ENCODE peak calls at places on chromosomes 2 and 18, in eight cellular contexts. One of them, this sample, is unnamed.

GRCh38 chr18:69127844-69128486 is 272.7 kb upstream of the DOK6 start:
- DNase-seq in transverse colon: no peak
- DNase-seq in cerebellar cortex: no peak
- DNase-seq in ovary: no peak
- DNase-seq in EL: no peak
- DNase-seq in AG04450: no peak
- DNase-seq in fibroblast of the aortic adventitia: peak
- DNase-seq in hypothalamus: no peak
- DNase-seq in this sample: no peak

GRCh38 chr2:86455181-86455580 is 14.0 kb downstream of the KDM3A start:
- DNase-seq in transverse colon: no peak
- DNase-seq in cerebellar cortex: no peak
- DNase-seq in ovary: no peak
- DNase-seq in EL: no peak
- DNase-seq in AG04450: no peak
- DNase-seq in fibroblast of the aortic adventitia: no peak
- DNase-seq in hypothalamus: no peak
- DNase-seq in this sample: no peak

GRCh38 chr2:54652540-54652939 is 70.9 kb upstream of the EML6 start:
- DNase-seq in transverse colon: no peak
- DNase-seq in cerebellar cortex: no peak
- DNase-seq in ovary: no peak
- DNase-seq in EL: peak
- DNase-seq in AG04450: no peak
- DNase-seq in fibroblast of the aortic adventitia: no peak
- DNase-seq in hypothalamus: no peak
- DNase-seq in this sample: no peak

GRCh38 chr2:71460595-71461303 is 7.4 kb downstream of the DYSF start:
- DNase-seq in transverse colon: no peak
- DNase-seq in cerebellar cortex: no peak
- DNase-seq in ovary: no peak
- DNase-seq in EL: peak
- DNase-seq in AG04450: no peak
- DNase-seq in fibroblast of the aortic adventitia: peak
- DNase-seq in hypothalamus: no peak
- DNase-seq in this sample: no peak

GRCh38 chr2:112121682-112122254 is 16.4 kb upstream of the FBLN7 start:
- DNase-seq in transverse colon: no peak
- DNase-seq in cerebellar cortex: peak
- DNase-seq in ovary: no peak
- DNase-seq in EL: peak
- DNase-seq in AG04450: peak
- DNase-seq in fibroblast of the aortic adventitia: peak
- DNase-seq in hypothalamus: peak
- DNase-seq in this sample: no peak

GRCh38 chr2:235135990-235136561 is 184.3 kb downstream of the SH3BP4 start:
- DNase-seq in transverse colon: peak
- DNase-seq in cerebellar cortex: peak
- DNase-seq in ovary: peak
- DNase-seq in EL: peak
- DNase-seq in AG04450: peak
- DNase-seq in fibroblast of the aortic adventitia: peak
- DNase-seq in hypothalamus: peak
- DNase-seq in this sample: peak

GRCh38 chr18:58928401-58928800 is 63.7 kb downstream of the ZNF532 start:
- DNase-seq in transverse colon: no peak
- DNase-seq in cerebellar cortex: no peak
- DNase-seq in ovary: no peak
- DNase-seq in EL: no peak
- DNase-seq in AG04450: no peak
- DNase-seq in fibroblast of the aortic adventitia: no peak
- DNase-seq in hypothalamus: no peak
- DNase-seq in this sample: no peak

GRCh38 chr2:219230201-219230540 is 565 bp downstream of the ANKZF1 start:
- DNase-seq in transverse colon: peak
- DNase-seq in cerebellar cortex: no peak
- DNase-seq in ovary: peak
- DNase-seq in EL: peak
- DNase-seq in AG04450: no peak
- DNase-seq in fibroblast of the aortic adventitia: no peak
- DNase-seq in hypothalamus: no peak
- DNase-seq in this sample: no peak

GRCh38 chr2:240786355-240786841 is 33.6 kb downstream of the KIF1A start:
- DNase-seq in transverse colon: no peak
- DNase-seq in cerebellar cortex: no peak
- DNase-seq in ovary: peak
- DNase-seq in EL: no peak
- DNase-seq in AG04450: no peak
- DNase-seq in fibroblast of the aortic adventitia: no peak
- DNase-seq in hypothalamus: no peak
- DNase-seq in this sample: no peak

GRCh38 chr2:108587621-108588020 is 53.4 kb downstream of the LIMS1 start:
- DNase-seq in transverse colon: no peak
- DNase-seq in cerebellar cortex: no peak
- DNase-seq in ovary: no peak
- DNase-seq in EL: peak
- DNase-seq in AG04450: no peak
- DNase-seq in fibroblast of the aortic adventitia: peak
- DNase-seq in hypothalamus: no peak
- DNase-seq in this sample: no peak

GRCh38 chr2:71806432-71806831 is 341.2 kb downstream of the CYP26B1 start:
- DNase-seq in transverse colon: no peak
- DNase-seq in cerebellar cortex: no peak
- DNase-seq in ovary: no peak
- DNase-seq in EL: no peak
- DNase-seq in AG04450: no peak
- DNase-seq in fibroblast of the aortic adventitia: no peak
- DNase-seq in hypothalamus: no peak
- DNase-seq in this sample: no peak

GRCh38 chr18:9925369-9925768 is 11.6 kb downstream of the VAPA start:
- DNase-seq in transverse colon: no peak
- DNase-seq in cerebellar cortex: no peak
- DNase-seq in ovary: no peak
- DNase-seq in EL: no peak
- DNase-seq in AG04450: no peak
- DNase-seq in fibroblast of the aortic adventitia: peak
- DNase-seq in hypothalamus: no peak
- DNase-seq in this sample: peak

GRCh38 chr2:149595069-149595963 is 7.7 kb upstream of the MMADHC start:
- DNase-seq in transverse colon: no peak
- DNase-seq in cerebellar cortex: peak
- DNase-seq in ovary: no peak
- DNase-seq in EL: peak
- DNase-seq in AG04450: no peak
- DNase-seq in fibroblast of the aortic adventitia: peak
- DNase-seq in hypothalamus: no peak
- DNase-seq in this sample: no peak

GRCh38 chr2:180367831-180368230 is 360.7 kb upstream of the CWC22 start:
- DNase-seq in transverse colon: no peak
- DNase-seq in cerebellar cortex: no peak
- DNase-seq in ovary: no peak
- DNase-seq in EL: no peak
- DNase-seq in AG04450: no peak
- DNase-seq in fibroblast of the aortic adventitia: peak
- DNase-seq in hypothalamus: no peak
- DNase-seq in this sample: peak

GRCh38 chr2:9655441-9656269 is 24.9 kb upstream of the YWHAQ start:
- DNase-seq in transverse colon: no peak
- DNase-seq in cerebellar cortex: no peak
- DNase-seq in ovary: no peak
- DNase-seq in EL: peak
- DNase-seq in AG04450: peak
- DNase-seq in fibroblast of the aortic adventitia: peak
- DNase-seq in hypothalamus: no peak
- DNase-seq in this sample: peak

GRCh38 chr2:25089605-25090424 is 47.9 kb downstream of the EFR3B start:
- DNase-seq in transverse colon: no peak
- DNase-seq in cerebellar cortex: no peak
- DNase-seq in ovary: no peak
- DNase-seq in EL: no peak
- DNase-seq in AG04450: no peak
- DNase-seq in fibroblast of the aortic adventitia: no peak
- DNase-seq in hypothalamus: no peak
- DNase-seq in this sample: no peak

GRCh38 chr2:51424418-51424817 is 392.5 kb upstream of the NRXN1 start:
- DNase-seq in transverse colon: no peak
- DNase-seq in cerebellar cortex: no peak
- DNase-seq in ovary: no peak
- DNase-seq in EL: no peak
- DNase-seq in AG04450: no peak
- DNase-seq in fibroblast of the aortic adventitia: no peak
- DNase-seq in hypothalamus: no peak
- DNase-seq in this sample: no peak

GRCh38 chr2:236219411-236219810 is 44.8 kb downstream of the ASB18 start:
- DNase-seq in transverse colon: no peak
- DNase-seq in cerebellar cortex: no peak
- DNase-seq in ovary: no peak
- DNase-seq in EL: no peak
- DNase-seq in AG04450: no peak
- DNase-seq in fibroblast of the aortic adventitia: no peak
- DNase-seq in hypothalamus: no peak
- DNase-seq in this sample: no peak

GRCh38 chr18:4453712-4454547 is 1.2 kb downstream of the DLGAP1 start:
- DNase-seq in transverse colon: no peak
- DNase-seq in cerebellar cortex: peak
- DNase-seq in ovary: peak
- DNase-seq in EL: no peak
- DNase-seq in AG04450: no peak
- DNase-seq in fibroblast of the aortic adventitia: no peak
- DNase-seq in hypothalamus: no peak
- DNase-seq in this sample: no peak

GRCh38 chr2:8148260-8148880 is 533.5 kb upstream of the ID2 start:
- DNase-seq in transverse colon: peak
- DNase-seq in cerebellar cortex: no peak
- DNase-seq in ovary: no peak
- DNase-seq in EL: peak
- DNase-seq in AG04450: peak
- DNase-seq in fibroblast of the aortic adventitia: peak
- DNase-seq in hypothalamus: no peak
- DNase-seq in this sample: peak

GRCh38 chr2:59301466-59302402 is 1060.6 kb upstream of the FANCL start:
- DNase-seq in transverse colon: peak
- DNase-seq in cerebellar cortex: peak
- DNase-seq in ovary: no peak
- DNase-seq in EL: peak
- DNase-seq in AG04450: peak
- DNase-seq in fibroblast of the aortic adventitia: peak
- DNase-seq in hypothalamus: peak
- DNase-seq in this sample: peak

GRCh38 chr2:203759692-203760365 is 53.4 kb downstream of the CD28 start:
- DNase-seq in transverse colon: no peak
- DNase-seq in cerebellar cortex: no peak
- DNase-seq in ovary: no peak
- DNase-seq in EL: peak
- DNase-seq in AG04450: peak
- DNase-seq in fibroblast of the aortic adventitia: peak
- DNase-seq in hypothalamus: no peak
- DNase-seq in this sample: peak

GRCh38 chr18:10230072-10230471 is 224.4 kb upstream of the APCDD1 start:
- DNase-seq in transverse colon: no peak
- DNase-seq in cerebellar cortex: no peak
- DNase-seq in ovary: no peak
- DNase-seq in EL: peak
- DNase-seq in AG04450: peak
- DNase-seq in fibroblast of the aortic adventitia: peak
- DNase-seq in hypothalamus: no peak
- DNase-seq in this sample: peak

GRCh38 chr2:30234180-30234971 is 3.0 kb downstream of the LBH start:
- DNase-seq in transverse colon: peak
- DNase-seq in cerebellar cortex: no peak
- DNase-seq in ovary: peak
- DNase-seq in EL: peak
- DNase-seq in AG04450: peak
- DNase-seq in fibroblast of the aortic adventitia: peak
- DNase-seq in hypothalamus: no peak
- DNase-seq in this sample: peak

GRCh38 chr2:189421644-189422043 is 19.6 kb upstream of the WDR75 start:
- DNase-seq in transverse colon: no peak
- DNase-seq in cerebellar cortex: no peak
- DNase-seq in ovary: no peak
- DNase-seq in EL: peak
- DNase-seq in AG04450: no peak
- DNase-seq in fibroblast of the aortic adventitia: peak
- DNase-seq in hypothalamus: no peak
- DNase-seq in this sample: peak

GRCh38 chr18:59386909-59387515 is 27.9 kb upstream of the LMAN1 start:
- DNase-seq in transverse colon: no peak
- DNase-seq in cerebellar cortex: no peak
- DNase-seq in ovary: no peak
- DNase-seq in EL: no peak
- DNase-seq in AG04450: no peak
- DNase-seq in fibroblast of the aortic adventitia: no peak
- DNase-seq in hypothalamus: no peak
- DNase-seq in this sample: no peak

GRCh38 chr2:26477126-26477910 is 606 bp downstream of the OTOF start:
- DNase-seq in transverse colon: no peak
- DNase-seq in cerebellar cortex: no peak
- DNase-seq in ovary: no peak
- DNase-seq in EL: peak
- DNase-seq in AG04450: no peak
- DNase-seq in fibroblast of the aortic adventitia: no peak
- DNase-seq in hypothalamus: no peak
- DNase-seq in this sample: no peak

GRCh38 chr2:235946590-235946989 is 221.6 kb downstream of the GBX2 start:
- DNase-seq in transverse colon: no peak
- DNase-seq in cerebellar cortex: no peak
- DNase-seq in ovary: no peak
- DNase-seq in EL: no peak
- DNase-seq in AG04450: no peak
- DNase-seq in fibroblast of the aortic adventitia: no peak
- DNase-seq in hypothalamus: no peak
- DNase-seq in this sample: no peak

This sample was measured in GM04503.